ENCODE peak calls at places on chromosomes 7 and 10, in six cellular contexts. One of them, this sample, is unnamed. For H3K27me3, the result is how much of the 10 kb centered on the place peaks cover.

GRCh38 chr7:50720295-50720694 is 62.4 kb downstream of the GRB10 start:
- DNase-seq in GM23338: no peak
- DNase-seq in GM12878: no peak
- DNase-seq in hepatocyte: no peak
- DNase-seq in endothelial cell of umbilical vein: no peak
- DNase-seq in mammary epithelial cell: no peak
- DNase-seq in this sample: no peak

GRCh38 chr7:103307487-103308231 is 10.4 kb downstream of the PMPCB start:
- DNase-seq in GM23338: no peak
- DNase-seq in GM12878: no peak
- DNase-seq in hepatocyte: no peak
- DNase-seq in endothelial cell of umbilical vein: peak
- DNase-seq in mammary epithelial cell: no peak
- DNase-seq in this sample: no peak

GRCh38 chr10:107806006-107806405 is 641.5 kb upstream of the SORCS1 start:
- DNase-seq in GM23338: peak
- DNase-seq in GM12878: no peak
- DNase-seq in hepatocyte: no peak
- DNase-seq in endothelial cell of umbilical vein: no peak
- DNase-seq in mammary epithelial cell: no peak
- DNase-seq in this sample: no peak

GRCh38 chr10:88071814-88072380 is 208.5 kb downstream of the PTEN start:
- DNase-seq in GM23338: no peak
- DNase-seq in GM12878: no peak
- DNase-seq in hepatocyte: no peak
- DNase-seq in endothelial cell of umbilical vein: no peak
- DNase-seq in mammary epithelial cell: no peak
- DNase-seq in this sample: no peak

GRCh38 chr7:138813945-138814344 is 15.9 kb upstream of the ATP6V0A4 start:
- DNase-seq in GM23338: no peak
- DNase-seq in GM12878: no peak
- DNase-seq in hepatocyte: no peak
- DNase-seq in endothelial cell of umbilical vein: no peak
- DNase-seq in mammary epithelial cell: no peak
- DNase-seq in this sample: no peak

GRCh38 chr10:124464028-124464751 is 2.6 kb downstream of the LHPP start:
- DNase-seq in GM23338: no peak
- DNase-seq in GM12878: no peak
- DNase-seq in hepatocyte: no peak
- DNase-seq in endothelial cell of umbilical vein: no peak
- DNase-seq in mammary epithelial cell: no peak
- DNase-seq in this sample: no peak

GRCh38 chr7:92833024-92833765 is 3.2 kb downstream of the CDK6 start:
- DNase-seq in GM23338: peak
- DNase-seq in GM12878: no peak
- DNase-seq in hepatocyte: peak
- DNase-seq in endothelial cell of umbilical vein: peak
- DNase-seq in mammary epithelial cell: peak
- DNase-seq in this sample: peak

GRCh38 chr10:98000346-98000745 is 30.1 kb downstream of the CRTAC1 start:
- DNase-seq in GM23338: no peak
- DNase-seq in GM12878: no peak
- DNase-seq in hepatocyte: no peak
- DNase-seq in endothelial cell of umbilical vein: no peak
- DNase-seq in mammary epithelial cell: no peak
- DNase-seq in this sample: no peak

GRCh38 chr7:120725376-120726039 is 132.4 kb downstream of the TSPAN12 start:
- DNase-seq in GM23338: peak
- DNase-seq in GM12878: no peak
- DNase-seq in hepatocyte: peak
- DNase-seq in endothelial cell of umbilical vein: peak
- DNase-seq in mammary epithelial cell: no peak
- DNase-seq in this sample: peak

GRCh38 chr10:130905921-130906320 is 405.6 kb downstream of the TCERG1L start:
- DNase-seq in GM23338: no peak
- DNase-seq in GM12878: no peak
- DNase-seq in hepatocyte: no peak
- DNase-seq in endothelial cell of umbilical vein: no peak
- DNase-seq in mammary epithelial cell: no peak
- DNase-seq in this sample: no peak

GRCh38 chr10:119658274-119658673 is 7.1 kb downstream of the BAG3 start:
- DNase-seq in GM23338: peak
- DNase-seq in GM12878: no peak
- DNase-seq in hepatocyte: peak
- DNase-seq in endothelial cell of umbilical vein: peak
- DNase-seq in mammary epithelial cell: peak
- DNase-seq in this sample: peak

GRCh38 chr10:85593226-85593625 is 773.4 kb downstream of the GRID1 start:
- DNase-seq in GM23338: no peak
- DNase-seq in GM12878: no peak
- DNase-seq in hepatocyte: no peak
- DNase-seq in endothelial cell of umbilical vein: no peak
- DNase-seq in mammary epithelial cell: no peak
- DNase-seq in this sample: no peak

GRCh38 chr7:4726568-4726967 is 44.5 kb downstream of the FOXK1 start:
- DNase-seq in GM23338: no peak
- DNase-seq in GM12878: no peak
- DNase-seq in hepatocyte: no peak
- DNase-seq in endothelial cell of umbilical vein: no peak
- DNase-seq in mammary epithelial cell: no peak
- DNase-seq in this sample: no peak

GRCh38 chr7:138842111-138842510 is 44.1 kb upstream of the ATP6V0A4 start:
- DNase-seq in GM23338: peak
- DNase-seq in GM12878: no peak
- DNase-seq in hepatocyte: peak
- DNase-seq in endothelial cell of umbilical vein: no peak
- DNase-seq in mammary epithelial cell: peak
- DNase-seq in this sample: peak

GRCh38 chr7:1197997-1198632 is 34.6 kb upstream of the UNCX start:
- DNase-seq in GM23338: no peak
- DNase-seq in GM12878: no peak
- DNase-seq in hepatocyte: peak
- DNase-seq in endothelial cell of umbilical vein: no peak
- DNase-seq in mammary epithelial cell: peak
- DNase-seq in this sample: peak

GRCh38 chr7:68821846-68822245 is 776.4 kb upstream of the AUTS2 start:
- DNase-seq in GM23338: no peak
- DNase-seq in GM12878: no peak
- DNase-seq in hepatocyte: peak
- DNase-seq in endothelial cell of umbilical vein: no peak
- DNase-seq in mammary epithelial cell: no peak
- DNase-seq in this sample: no peak

GRCh38 chr10:67075381-67076001 is 149.7 kb downstream of the LRRTM3 start:
- DNase-seq in GM23338: no peak
- DNase-seq in GM12878: no peak
- DNase-seq in hepatocyte: peak
- DNase-seq in endothelial cell of umbilical vein: no peak
- DNase-seq in mammary epithelial cell: no peak
- DNase-seq in this sample: no peak

GRCh38 chr10:117175901-117176534 is 21.3 kb upstream of the KCNK18 start:
- DNase-seq in GM23338: peak
- DNase-seq in GM12878: peak
- DNase-seq in hepatocyte: peak
- DNase-seq in endothelial cell of umbilical vein: peak
- DNase-seq in mammary epithelial cell: peak
- DNase-seq in this sample: peak

GRCh38 chr7:71718563-71718962 is 586.6 kb downstream of the GALNT17 start:
- DNase-seq in GM23338: peak
- DNase-seq in GM12878: no peak
- DNase-seq in hepatocyte: no peak
- DNase-seq in endothelial cell of umbilical vein: no peak
- DNase-seq in mammary epithelial cell: no peak
- DNase-seq in this sample: no peak

GRCh38 chr7:44098092-44099068 is 5.8 kb upstream of the AEBP1 start:
- DNase-seq in GM23338: no peak
- DNase-seq in GM12878: no peak
- DNase-seq in hepatocyte: no peak
- DNase-seq in endothelial cell of umbilical vein: no peak
- DNase-seq in mammary epithelial cell: no peak
- DNase-seq in this sample: no peak

GRCh38 chr7:4247106-4247876 is 434.8 kb upstream of the FOXK1 start:
- DNase-seq in GM23338: no peak
- DNase-seq in GM12878: no peak
- DNase-seq in hepatocyte: no peak
- DNase-seq in endothelial cell of umbilical vein: no peak
- DNase-seq in mammary epithelial cell: no peak
- DNase-seq in this sample: no peak

GRCh38 chr7:70712942-70713341 is 419.0 kb upstream of the GALNT17 start:
- DNase-seq in GM23338: no peak
- DNase-seq in GM12878: no peak
- DNase-seq in hepatocyte: no peak
- DNase-seq in endothelial cell of umbilical vein: no peak
- DNase-seq in mammary epithelial cell: no peak
- DNase-seq in this sample: no peak

GRCh38 chr10:59362184-59362966 is at the start of gene FAM13C:
- DNase-seq in GM23338: peak
- DNase-seq in GM12878: no peak
- DNase-seq in hepatocyte: peak
- DNase-seq in endothelial cell of umbilical vein: peak
- DNase-seq in mammary epithelial cell: peak
- DNase-seq in this sample: peak

GRCh38 chr10:89393898-89394297 is 1.5 kb downstream of the IFIT1 start:
- DNase-seq in GM23338: no peak
- DNase-seq in GM12878: no peak
- DNase-seq in hepatocyte: no peak
- DNase-seq in endothelial cell of umbilical vein: no peak
- DNase-seq in mammary epithelial cell: no peak
- DNase-seq in this sample: no peak

GRCh38 chr7:29019896-29020295 is 61.8 kb upstream of the TRIL start:
- DNase-seq in GM23338: no peak
- DNase-seq in GM12878: no peak
- DNase-seq in hepatocyte: no peak
- DNase-seq in endothelial cell of umbilical vein: no peak
- DNase-seq in mammary epithelial cell: no peak
- DNase-seq in this sample: no peak

GRCh38 chr10:126867567-126868365 is 37.5 kb upstream of the DOCK1 start:
- DNase-seq in GM23338: no peak
- DNase-seq in GM12878: no peak
- DNase-seq in hepatocyte: no peak
- DNase-seq in endothelial cell of umbilical vein: no peak
- DNase-seq in mammary epithelial cell: no peak
- DNase-seq in this sample: peak

GRCh38 chr7:45601816-45602540 is 27.8 kb downstream of the ADCY1 start:
- DNase-seq in GM23338: no peak
- DNase-seq in GM12878: no peak
- DNase-seq in hepatocyte: no peak
- DNase-seq in endothelial cell of umbilical vein: no peak
- DNase-seq in mammary epithelial cell: no peak
- DNase-seq in this sample: no peak

DNA sequence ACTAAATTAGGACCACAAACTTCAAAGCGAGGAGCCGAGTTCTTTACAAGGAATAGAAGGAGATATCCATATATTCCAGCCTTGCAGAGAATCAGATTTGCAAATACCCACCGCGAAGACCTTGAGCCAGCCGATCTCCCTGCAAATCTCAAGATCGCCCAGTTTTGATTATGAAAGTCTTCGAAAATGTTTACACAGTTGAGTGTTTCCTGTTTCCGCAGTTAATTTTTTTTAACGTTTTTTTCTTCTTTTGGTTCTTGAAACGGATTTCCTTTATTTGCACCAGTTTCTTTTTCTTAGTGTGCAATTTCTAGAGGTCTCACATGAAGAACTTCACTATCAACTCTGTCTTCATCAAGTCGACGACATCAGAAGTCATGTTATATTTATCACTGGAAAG is 12.1 kb upstream of the SPAG6 start:
- DNase-seq in GM23338: no peak
- DNase-seq in GM12878: no peak
- DNase-seq in hepatocyte: no peak
- DNase-seq in endothelial cell of umbilical vein: no peak
- DNase-seq in mammary epithelial cell: no peak
- DNase-seq in this sample: no peak
- H3K27me3 ChIP-seq in GM23338: half or more
- H3K27me3 ChIP-seq in GM12878: under half
- H3K27me3 ChIP-seq in hepatocyte: half or more
- H3K27me3 ChIP-seq in endothelial cell of umbilical vein: under half
- H3K27me3 ChIP-seq in mammary epithelial cell: under half
- H3K27me3 ChIP-seq in this sample: under half

GRCh38 chr10:68542046-68542445 is 14.7 kb upstream of the SLC25A16 start:
- DNase-seq in GM23338: no peak
- DNase-seq in GM12878: no peak
- DNase-seq in hepatocyte: no peak
- DNase-seq in endothelial cell of umbilical vein: no peak
- DNase-seq in mammary epithelial cell: peak
- DNase-seq in this sample: no peak
- H3K4me2 ChIP-seq in GM23338: no peak
- H3K4me2 ChIP-seq in GM12878: no peak
- H3K4me2 ChIP-seq in hepatocyte: no peak
- H3K4me2 ChIP-seq in endothelial cell of umbilical vein: no peak
- H3K4me2 ChIP-seq in mammary epithelial cell: no peak
- H3K4me2 ChIP-seq in this sample: peak

DNA sequence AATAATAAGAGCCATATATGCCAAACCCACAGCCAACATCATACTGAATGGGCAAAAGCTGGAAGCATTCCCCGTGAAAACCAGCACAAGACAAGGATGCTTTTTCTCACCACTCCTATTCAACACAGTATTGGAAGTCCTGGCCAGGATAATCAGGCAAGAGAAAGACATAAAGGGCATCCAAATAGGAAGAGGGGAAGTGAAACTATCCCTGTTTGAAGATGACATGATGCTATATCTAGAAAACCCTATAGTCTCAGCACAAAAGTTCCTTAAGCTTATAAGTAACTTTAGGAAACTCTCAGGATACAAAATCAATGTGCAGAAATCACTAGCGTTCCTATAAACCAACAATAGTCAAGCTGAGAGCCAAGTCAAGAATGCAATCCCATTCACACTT is 23.8 kb upstream of the STARD3NL start:
- DNase-seq in GM23338: no peak
- DNase-seq in GM12878: no peak
- DNase-seq in hepatocyte: no peak
- DNase-seq in endothelial cell of umbilical vein: no peak
- DNase-seq in mammary epithelial cell: no peak
- DNase-seq in this sample: no peak
- H3K27me3 ChIP-seq in GM23338: under half
- H3K27me3 ChIP-seq in GM12878: under half
- H3K27me3 ChIP-seq in hepatocyte: under half
- H3K27me3 ChIP-seq in endothelial cell of umbilical vein: under half
- H3K27me3 ChIP-seq in mammary epithelial cell: under half
- H3K27me3 ChIP-seq in this sample: under half

DNA sequence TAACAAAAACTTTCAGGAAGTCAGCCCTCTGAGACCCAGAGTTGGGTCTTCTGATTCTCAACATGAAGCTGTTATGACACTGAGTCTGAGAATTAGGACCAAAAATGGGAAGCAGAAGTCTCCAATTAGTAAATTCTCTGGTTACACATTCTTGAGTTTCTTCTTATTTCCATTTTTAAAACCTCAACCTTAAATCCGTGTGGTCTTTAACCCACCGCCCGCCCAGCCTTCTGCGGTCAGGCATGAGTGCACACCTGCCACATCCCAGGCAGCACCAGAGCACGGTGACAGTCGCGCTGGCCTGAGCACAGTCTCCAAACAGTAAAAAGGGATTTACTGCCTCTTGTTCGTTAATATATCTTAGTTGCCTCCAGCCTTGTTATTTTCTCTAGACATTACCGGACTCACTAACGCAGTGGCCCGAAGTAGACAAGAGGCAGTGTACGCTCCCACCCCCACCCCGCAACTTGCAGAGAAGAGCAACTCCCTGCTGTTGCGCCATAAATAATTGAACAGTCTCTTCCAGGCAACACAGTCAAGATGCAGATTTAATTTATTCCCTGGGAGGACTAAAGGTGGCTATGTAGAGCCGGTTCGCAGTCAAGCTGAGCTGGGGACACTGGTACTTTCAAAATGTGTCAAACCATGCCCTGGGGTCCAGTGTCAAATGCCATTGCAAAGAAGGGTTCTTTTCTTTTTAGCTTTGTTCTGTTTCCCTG is 147.0 kb upstream of the CELF2 start:
- DNase-seq in GM23338: peak
- DNase-seq in GM12878: peak
- DNase-seq in hepatocyte: no peak
- DNase-seq in endothelial cell of umbilical vein: no peak
- DNase-seq in mammary epithelial cell: no peak
- DNase-seq in this sample: no peak
- H3K4me2 ChIP-seq in GM23338: no peak
- H3K4me2 ChIP-seq in GM12878: no peak
- H3K4me2 ChIP-seq in hepatocyte: no peak
- H3K4me2 ChIP-seq in endothelial cell of umbilical vein: no peak
- H3K4me2 ChIP-seq in mammary epithelial cell: no peak
- H3K4me2 ChIP-seq in this sample: no peak